ENCODE peak calls at places on chromosomes 2 and 18, in four cellular contexts. X is NCI-H345, M is ELR, N is psoas muscle. U is an unnamed sample.

GRCh38 chr2:64607381-64607780 is 46.3 kb downstream of the SERTAD2 start:
- DNase-seq in M (no peak), X (no peak), N (no peak), U (no peak)

GRCh38 chr18:44884446-44884845 is 203.8 kb downstream of the SETBP1 start:
- DNase-seq in X (no peak), M (no peak), N (no peak), U (no peak)

GRCh38 chr2:220279372-220279771 is 651.9 kb downstream of the SLC4A3 start:
- DNase-seq in M (peak; percentile 94), N (no peak), X (no peak), U (no peak)

GRCh38 chr2:236811062-236811656 is 241.5 kb downstream of the ACKR3 start:
- DNase-seq in M (no peak), N (no peak), X (no peak), U (no peak)

GRCh38 chr2:236565879-236566402 is 3.7 kb upstream of the ACKR3 start:
- DNase-seq in X (no peak), M (no peak), N (no peak), U (no peak)

GRCh38 chr2:202161106-202161836 is 77.1 kb downstream of the SUMO1 start:
- DNase-seq in X (no peak), N (no peak), M (peak; percentile 54), U (no peak)

GRCh38 chr2:14790041-14790640 is 157.6 kb downstream of the LRATD1 start:
- DNase-seq in N (no peak), X (no peak), M (no peak), U (no peak)

GRCh38 chr18:58239879-58240278 is 195.9 kb downstream of the NEDD4L start:
- DNase-seq in M (peak; percentile 61), N (no peak), X (no peak), U (no peak)

GRCh38 chr2:62569907-62570793 is 64.2 kb upstream of the TMEM17 start:
- DNase-seq in N (no peak), M (no peak), X (no peak), U (no peak)

GRCh38 chr18:77067315-77068061 is 65.1 kb downstream of the MBP start:
- DNase-seq in M (peak; percentile 93), X (no peak), N (peak; percentile 73), U (peak; percentile 76)

U was measured in astrocyte of the cerebellum.